ENCODE peak calls at places on chromosomes 6 and 20, in five cellular contexts. C is CD8-positive, alpha-beta T cell; O is ascending aorta; K is heart left ventricle; T is SK-N-SH. Z is an unnamed sample.
A peak's percentile ranks its signal among the peaks of the same experiment; 100 is the strongest.

GRCh38 chr20:13718161-13718560 is 66.6 kb downstream of the ESF1 start:
- DNase-seq in O (no peak), C (no peak), K (no peak), T (peak; percentile 33), Z (no peak)

GRCh38 chr20:24100370-24101011 is 111.9 kb upstream of the GGTLC1 start:
- DNase-seq in C (peak; percentile 16), K (no peak), O (no peak), T (peak; percentile 53), Z (peak; percentile 69)

GRCh38 chr6:83442752-83443151 is 11.9 kb upstream of the ME1 start:
- DNase-seq in O (no peak), T (no peak), C (no peak), K (no peak), Z (no peak)

GRCh38 chr6:107786709-107787588 is 37.2 kb downstream of the SCML4 start:
- DNase-seq in O (no peak), T (no peak), C (no peak), K (no peak), Z (no peak)

GRCh38 chr20:25605146-25605545 is 18.7 kb downstream of the NANP start:
- DNase-seq in K (no peak), C (no peak), O (no peak), T (no peak), Z (no peak)

GRCh38 chr20:8043687-8044278 is 24.2 kb upstream of the TMX4 start:
- DNase-seq in O (no peak), T (peak; percentile 44), C (no peak), K (no peak), Z (peak; percentile 80)

GRCh38 chr6:16372029-16372776 is 133.8 kb downstream of the GMPR start:
- DNase-seq in T (no peak), C (no peak), K (no peak), O (peak; percentile 15), Z (no peak)

GRCh38 chr6:53300656-53301551 is 47.8 kb downstream of the ELOVL5 start:
- DNase-seq in T (no peak), K (no peak), C (no peak), O (no peak), Z (no peak)

GRCh38 chr6:16719488-16719887 is 41.8 kb downstream of the ATXN1 start:
- DNase-seq in O (no peak), C (no peak), T (no peak), K (no peak), Z (no peak)

GRCh38 chr6:74578339-74578738 is 627.5 kb downstream of the COL12A1 start:
- DNase-seq in T (no peak), O (no peak), C (no peak), K (no peak), Z (no peak)

GRCh38 chr6:153044295-153044694 is 41.8 kb upstream of the MTRF1L start:
- DNase-seq in O (no peak), T (no peak), C (no peak), K (no peak), Z (no peak)
- H3K4me3 ChIP-seq in O (no peak overlapping the region), T (no peak overlapping the region), C (no peak overlapping the region), K (no peak overlapping the region), Z (no peak overlapping the region)

DNA sequence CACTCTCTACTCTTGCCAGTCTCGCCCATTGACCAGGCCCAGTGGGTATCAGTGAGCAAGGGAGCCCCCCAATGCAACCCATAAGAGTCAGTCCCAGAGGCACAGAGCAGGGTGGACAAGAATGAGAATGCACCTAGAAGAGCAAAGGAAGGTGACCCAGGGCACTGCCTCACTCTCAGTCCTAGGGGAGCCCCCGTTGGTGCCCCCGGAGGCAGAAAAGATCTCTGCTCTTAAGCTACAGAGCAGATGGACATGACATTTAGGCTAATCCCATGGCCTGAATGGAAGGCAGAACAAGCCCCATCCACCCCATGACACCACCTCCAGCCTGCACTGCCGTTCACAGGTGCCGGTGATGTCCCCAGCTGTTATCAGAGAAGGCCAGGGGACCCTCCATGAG is 50.7 kb upstream of the PLEKHG1 start:
- DNase-seq in T (no peak), C (no peak), O (no peak), K (no peak), Z (no peak)
- TF ChIP-seq CTCF in T (no peak), C (no peak), O (no peak), K (no peak), Z (no peak)

GRCh38 chr20:1861996-1862664 is 33.1 kb upstream of the SIRPA start:
- DNase-seq in K (no peak), C (no peak), O (no peak), T (no peak), Z (no peak)
- H3K4me3 ChIP-seq in K (no peak overlapping the region), C (no peak overlapping the region), O (no peak overlapping the region), T (no peak overlapping the region), Z (no peak overlapping the region)

GRCh38 chr6:112269165-112269564 is 14.8 kb upstream of the LAMA4 start:
- DNase-seq in C (no peak), O (no peak), K (no peak), T (no peak), Z (no peak)
- TF ChIP-seq CTCF in C (no peak), O (peak; percentile 17), K (no peak), T (peak; percentile 41), Z (no peak)